ENCODE peak calls at places on chromosomes 11 and 22, in four cellular contexts. G, Y, N and O are unnamed samples.

GRCh38 chr11:1541474-1542204 is 30.4 kb downstream of the DUSP8 start:
- DNase-seq in G (no peak), Y (no peak), N (no peak), O (no peak)

GRCh38 chr22:20775342-20775895 is 1.5 kb downstream of the SERPIND1 start:
- DNase-seq in G (no peak), Y (no peak), N (no peak), O (no peak)

GRCh38 chr11:4611986-4612385 is 4.0 kb upstream of the TRIM68 start:
- DNase-seq in G (no peak), Y (no peak), N (no peak), O (no peak)

GRCh38 chr22:36811094-36811797 is 5.6 kb downstream of the PVALB start:
- DNase-seq in G (no peak), Y (no peak), N (no peak), O (no peak)

GRCh38 chr22:46737105-46737975 is 712 bp downstream of the CERK start:
- DNase-seq in G (no peak), Y (no peak), N (peak), O (peak)

GRCh38 chr11:62324738-62325556 is 12.3 kb upstream of the ASRGL1 start:
- DNase-seq in G (peak), Y (peak), N (peak), O (peak)

GRCh38 chr11:63866211-63866610 is 27.3 kb downstream of the MARK2 start:
- DNase-seq in G (no peak), Y (peak), N (peak), O (no peak)

GRCh38 chr11:121767433-121767832 is 314.7 kb upstream of the SORL1-AS1 start:
- DNase-seq in G (no peak), Y (no peak), N (no peak), O (no peak)

GRCh38 chr22:40036126-40036525 is 41.4 kb downstream of the FAM83F start:
- DNase-seq in G (no peak), Y (no peak), N (no peak), O (no peak)

GRCh38 chr22:17159504-17159951 is 451 bp upstream of the HDHD5 start:
- DNase-seq in G (no peak), Y (peak), N (peak), O (no peak)

GRCh38 chr22:22030493-22031182 is 48.1 kb upstream of the TOP3B start:
- DNase-seq in G (peak), Y (no peak), N (no peak), O (peak)

GRCh38 chr11:72969894-72970335 is 155.7 kb downstream of the ATG16L2 start:
- DNase-seq in G (no peak), Y (no peak), N (peak), O (no peak)

GRCh38 chr11:111441443-111441842 is 62.4 kb upstream of the POU2AF1 start:
- DNase-seq in G (no peak), Y (no peak), N (peak), O (no peak)

GRCh38 chr11:113345978-113346377 is 31.6 kb downstream of the TTC12 start:
- DNase-seq in G (no peak), Y (no peak), N (no peak), O (no peak)

GRCh38 chr11:125833016-125833415 is at the start of gene PATE4:
- DNase-seq in G (no peak), Y (no peak), N (no peak), O (no peak)

GRCh38 chr11:94521684-94522083 is 9.4 kb downstream of the C11orf97 start:
- DNase-seq in G (no peak), Y (no peak), N (no peak), O (no peak)

GRCh38 chr11:65498977-65499712 is at the start of gene MALAT1:
- DNase-seq in G (peak), Y (peak), N (peak), O (peak)

GRCh38 chr11:82906236-82906635 is 4.7 kb downstream of the DDIAS start:
- DNase-seq in G (no peak), Y (no peak), N (peak), O (no peak)

GRCh38 chr22:16568425-16568758 is 24.2 kb downstream of the CCT8L2 start:
- DNase-seq in G (no peak), Y (no peak), N (no peak), O (no peak)

GRCh38 chr11:71251761-71252433 is 480 bp downstream of the SHANK2 start:
- DNase-seq in G (peak), Y (no peak), N (no peak), O (peak)

GRCh38 chr22:28283025-28283654 is 364.1 kb upstream of the PITPNB start:
- DNase-seq in G (no peak), Y (no peak), N (peak), O (no peak)

GRCh38 chr11:59214141-59214893 is 1.6 kb upstream of the MPEG1 start:
- DNase-seq in G (no peak), Y (no peak), N (no peak), O (no peak)

GRCh38 chr11:73236879-73237278 is 18.8 kb downstream of the P2RY2 start:
- DNase-seq in G (peak), Y (peak), N (no peak), O (peak)

GRCh38 chr11:33089776-33090175 is 50.4 kb downstream of the TCP11L1 start:
- DNase-seq in G (no peak), Y (no peak), N (peak), O (no peak)

GRCh38 chr11:14973621-14974020 is 1.5 kb upstream of the CALCA start:
- DNase-seq in G (peak), Y (no peak), N (peak), O (peak)

GRCh38 chr11:14971865-14972580 is at the start of gene CALCA:
- DNase-seq in G (peak), Y (no peak), N (no peak), O (peak)

GRCh38 chr11:14972581-14973490 is 685 bp upstream of the CALCA start:
- DNase-seq in G (peak), Y (no peak), N (no peak), O (peak)

GRCh38 chr11:14967581-14968214 is 4.5 kb downstream of the CALCA start:
- DNase-seq in G (no peak), Y (no peak), N (no peak), O (no peak)

GRCh38 chr11:14969922-14970323 is 2.2 kb downstream of the CALCA start:
- DNase-seq in G (peak), Y (no peak), N (no peak), O (peak)
- TF ChIP-seq CTCF in G (peak), Y (no peak), N (peak), O (peak)

DNA sequence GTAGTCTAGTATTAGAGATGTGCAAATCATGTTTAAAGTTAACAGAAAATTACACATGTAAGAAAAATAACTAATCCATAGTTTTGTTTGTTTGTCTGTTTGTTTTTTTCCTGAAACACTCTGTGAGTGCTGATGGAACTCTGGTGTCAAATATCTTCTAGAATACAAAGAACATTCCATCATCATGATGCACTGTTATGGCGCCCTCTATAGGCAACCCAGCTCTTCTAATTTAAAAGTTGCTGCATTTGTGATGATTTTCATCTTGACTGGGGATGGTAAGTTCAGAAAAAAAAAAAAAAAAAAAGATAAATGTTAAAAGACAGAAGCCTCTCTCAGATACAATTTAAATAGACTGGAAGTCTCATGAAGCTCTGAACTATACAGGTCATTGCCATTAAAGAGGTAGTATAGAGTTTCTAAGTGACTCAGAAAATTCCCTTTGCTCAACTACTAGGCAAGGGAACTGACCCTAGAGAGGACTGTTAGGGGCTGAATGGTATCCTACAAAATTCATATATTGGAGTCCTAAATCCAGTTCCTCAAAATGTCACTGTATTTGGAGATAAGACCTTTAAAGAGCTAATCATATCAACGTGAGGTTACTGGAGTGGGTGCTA is 597.2 kb upstream of the ANO3 start:
- DNase-seq in G (peak), Y (no peak), N (peak), O (peak)
- TF ChIP-seq CTCF in G (peak), Y (no peak), N (peak), O (peak)

GRCh38 chr22:19179472-19180048 is 1.0 kb upstream of the SLC25A1 start:
- DNase-seq in G (peak), Y (peak), N (peak), O (peak)

GRCh38 chr22:19180234-19180633 is 1.7 kb upstream of the SLC25A1 start:
- DNase-seq in G (no peak), Y (no peak), N (no peak), O (no peak)

GRCh38 chr22:19182472-19183157 is 4.1 kb upstream of the SLC25A1 start:
- DNase-seq in G (no peak), Y (no peak), N (no peak), O (no peak)

GRCh38 chr22:19181786-19182471 is 3.4 kb upstream of the SLC25A1 start:
- DNase-seq in G (no peak), Y (no peak), N (no peak), O (no peak)

GRCh38 chr22:19180740-19181410 is 2.3 kb upstream of the SLC25A1 start:
- DNase-seq in G (no peak), Y (no peak), N (no peak), O (no peak)
- TF ChIP-seq CTCF in G (no peak), Y (no peak), N (no peak), O (no peak)

GRCh38 chr22:35380537-35381423 is at the start of gene HMOX1:
- DNase-seq in G (peak), Y (peak), N (peak), O (peak)
- TF ChIP-seq CTCF in G (peak), Y (no peak), N (peak), O (no peak)

GRCh38 chr11:96052921-96053631 is 129.2 kb upstream of the MTMR2 start:
- DNase-seq in G (no peak), Y (no peak), N (peak), O (no peak)

GRCh38 chr11:96054870-96055705 is 131.2 kb upstream of the MTMR2 start:
- DNase-seq in G (peak), Y (no peak), N (peak), O (no peak)

GRCh38 chr11:96049426-96049825 is 125.5 kb upstream of the MTMR2 start:
- DNase-seq in G (no peak), Y (no peak), N (peak), O (no peak)

GRCh38 chr11:96051820-96052219 is 127.9 kb upstream of the MTMR2 start:
- DNase-seq in G (no peak), Y (no peak), N (no peak), O (no peak)

GRCh38 chr11:96050435-96051182 is 126.7 kb upstream of the MTMR2 start:
- DNase-seq in G (no peak), Y (no peak), N (peak), O (no peak)
- TF ChIP-seq CTCF in G (peak), Y (no peak), N (peak), O (no peak)

GRCh38 chr11:2888266-2888968 is 2.8 kb upstream of the CDKN1C start:
- DNase-seq in G (peak), Y (peak), N (peak), O (peak)
- TF ChIP-seq CTCF in G (peak), Y (peak), N (peak), O (peak)

GRCh38 chr22:48968201-48968959 is 859.3 kb downstream of the BRD1 start:
- DNase-seq in G (no peak), Y (peak), N (no peak), O (no peak)
- TF ChIP-seq CTCF in G (peak), Y (no peak), N (no peak), O (peak)